ENCODE peak calls at places on chromosomes 4 and X, in five cellular contexts. L, R, H, O and B are unnamed samples.
A peak's percentile ranks its signal among the peaks of the same experiment; 100 is the strongest.

GRCh38 chrX:118839334-118839958 is 15.8 kb downstream of the ZCCHC12 start:
- DNase-seq in L (peak; percentile 77), R (peak; percentile 59), H (peak; percentile 76), O (peak; percentile 74), B (peak; percentile 59)

GRCh38 chr4:155540698-155541097 is 126.0 kb upstream of the GUCY1A1 start:
- DNase-seq in L (no peak), R (no peak), H (no peak), O (no peak), B (no peak)

GRCh38 chrX:40100537-40101429 is 3.0 kb upstream of the BCOR start:
- DNase-seq in L (no peak), R (no peak), H (no peak), O (no peak), B (no peak)

GRCh38 chr4:56575820-56576429 is 70.3 kb downstream of the ARL9 start:
- DNase-seq in L (no peak), R (peak; percentile 2), H (no peak), O (no peak), B (peak; percentile 24)

GRCh38 chr4:10534820-10535219 is 77.6 kb upstream of the ZNF518B start:
- DNase-seq in L (peak; percentile 31), R (no peak), H (no peak), O (no peak), B (no peak)

GRCh38 chrX:1185556-1185955 is 26.9 kb downstream of the CRLF2 start:
- DNase-seq in L (no peak), R (no peak), H (peak; percentile 6), O (no peak), B (no peak)

GRCh38 chr4:23889814-23890269 is at the start of gene PPARGC1A:
- DNase-seq in L (no peak), R (peak; percentile 82), H (no peak), O (peak; percentile 45), B (no peak)

GRCh38 chr4:48173055-48173991 is 39.3 kb upstream of the TXK start:
- DNase-seq in L (no peak), R (peak; percentile 20), H (no peak), O (no peak), B (peak; percentile 22)

GRCh38 chr4:157013656-157014055 is 42.1 kb upstream of the PDGFC start:
- DNase-seq in L (no peak), R (no peak), H (no peak), O (no peak), B (no peak)

GRCh38 chr4:132427125-132427524 is 722.0 kb upstream of the PCDH10 start:
- DNase-seq in L (no peak), R (no peak), H (no peak), O (no peak), B (no peak)

GRCh38 chr4:165827018-165827417 is 46.0 kb upstream of the TLL1 start:
- DNase-seq in L (no peak), R (no peak), H (no peak), O (no peak), B (no peak)

GRCh38 chrX:146056511-146057081 is 239.0 kb downstream of the SLITRK2 start:
- DNase-seq in L (no peak), R (peak; percentile 3), H (no peak), O (no peak), B (no peak)

GRCh38 chr4:140099993-140100392 is 54.0 kb downstream of the MAML3 start:
- DNase-seq in L (no peak), R (peak; percentile 48), H (no peak), O (no peak), B (no peak)

GRCh38 chr4:168612435-168613139 is 115.7 kb downstream of the PALLD start:
- DNase-seq in L (no peak), R (no peak), H (no peak), O (no peak), B (no peak)

GRCh38 chr4:151922306-151922705 is 161.5 kb upstream of the GATB start:
- DNase-seq in L (no peak), R (no peak), H (no peak), O (no peak), B (no peak)

GRCh38 chr4:185210102-185210981 is 944 bp downstream of the SNX25 start:
- DNase-seq in L (no peak), R (peak; percentile 70), H (peak; percentile 67), O (peak; percentile 63), B (peak; percentile 44)

GRCh38 chrX:118519411-118520205 is 24.0 kb downstream of the DOCK11 start:
- DNase-seq in L (no peak), R (no peak), H (no peak), O (no peak), B (no peak)

GRCh38 chr4:15226203-15226602 is 201.6 kb upstream of the C1QTNF7 start:
- DNase-seq in L (no peak), R (no peak), H (no peak), O (no peak), B (no peak)

GRCh38 chr4:190020790-190021717 is 6.0 kb downstream of the FRG2 start:
- DNase-seq in L (peak; percentile 45), R (peak; percentile 84), H (no peak), O (peak; percentile 64), B (peak; percentile 15)

GRCh38 chr4:185833055-185833598 is 21.1 kb upstream of the SORBS2 start:
- DNase-seq in L (no peak), R (no peak), H (no peak), O (peak; percentile 59), B (no peak)

GRCh38 chrX:41276661-41277506 is 57.1 kb upstream of the DDX3X start:
- DNase-seq in L (peak; percentile 42), R (peak; percentile 3), H (no peak), O (no peak), B (no peak)

GRCh38 chr4:89834486-89835209 is 2.3 kb downstream of the SNCA start:
- DNase-seq in L (no peak), R (peak; percentile 66), H (no peak), O (no peak), B (no peak)

GRCh38 chrX:153700376-153700945 is 12.7 kb downstream of the SLC6A8 start:
- DNase-seq in L (no peak), R (no peak), H (no peak), O (no peak), B (no peak)

GRCh38 chr4:4663028-4663427 is 121.2 kb upstream of the STX18 start:
- DNase-seq in L (no peak), R (no peak), H (no peak), O (no peak), B (no peak)

GRCh38 chrX:101260435-101260834 is 30.7 kb downstream of the TAF7L start:
- DNase-seq in L (no peak), R (no peak), H (no peak), O (no peak), B (no peak)

GRCh38 chr4:158316264-158316663 is 106.0 kb downstream of the TMEM144 start:
- DNase-seq in L (no peak), R (no peak), H (no peak), O (no peak), B (no peak)

GRCh38 chrX:4670606-4671005 is 957.2 kb upstream of the PRKX start:
- DNase-seq in L (no peak), R (no peak), H (no peak), O (peak; percentile 10), B (no peak)

GRCh38 chr4:161658658-161659057 is 505.1 kb downstream of the FSTL5 start:
- DNase-seq in L (no peak), R (no peak), H (no peak), O (no peak), B (no peak)